ENCODE peak calls at places on chromosomes 16 and 17, in eight cellular contexts. T is fibroblast of the aortic adventitia, J is hepatocyte, C is H9, H is A549, X is fibroblast of pulmonary artery, K is nephron progenitor cell, W is brain microvascular endothelial cell. Y is an unnamed sample.

GRCh38 chr17:379531-380200 is 27.1 kb upstream of the RPH3AL start:
- DNase-seq in T (no peak), J (no peak), C (no peak), H (no peak), X (no peak), K (no peak), W (no peak), Y (no peak)

GRCh38 chr17:4120332-4120731 is 22.5 kb downstream of the ZZEF1 start:
- DNase-seq in T (no peak), J (no peak), C (no peak), H (no peak), X (no peak), K (no peak), W (no peak), Y (no peak)

GRCh38 chr17:81429813-81430510 is 34.7 kb downstream of the BAHCC1 start:
- DNase-seq in T (peak), J (peak), C (no peak), H (no peak), X (peak), K (no peak), W (no peak), Y (no peak)

GRCh38 chr17:4184811-4185210 is 41.8 kb downstream of the CYB5D2 start:
- DNase-seq in T (no peak), J (no peak), C (no peak), H (no peak), X (no peak), K (no peak), W (no peak), Y (no peak)

GRCh38 chr16:17374668-17375255 is 96.0 kb downstream of the XYLT1 start:
- DNase-seq in T (no peak), J (no peak), C (no peak), H (no peak), X (no peak), K (no peak), W (no peak), Y (no peak)

GRCh38 chr17:74633261-74633783 is 9.8 kb upstream of the CD300E start:
- DNase-seq in T (no peak), J (no peak), C (no peak), H (no peak), X (no peak), K (peak), W (no peak), Y (no peak)

GRCh38 chr16:8660841-8661301 is 13.5 kb upstream of the ABAT start:
- DNase-seq in T (peak), J (peak), C (peak), H (peak), X (peak), K (peak), W (peak), Y (peak)

GRCh38 chr16:48522041-48522440 is 87.9 kb downstream of the N4BP1 start:
- DNase-seq in T (no peak), J (no peak), C (no peak), H (no peak), X (no peak), K (no peak), W (no peak), Y (no peak)

GRCh38 chr17:8475820-8476219 is 40.1 kb downstream of the NDEL1 start:
- DNase-seq in T (no peak), J (no peak), C (no peak), H (no peak), X (no peak), K (no peak), W (no peak), Y (no peak)

GRCh38 chr17:64064331-64064730 is 43.9 kb upstream of the ICAM2 start:
- DNase-seq in T (no peak), J (peak), C (no peak), H (no peak), X (no peak), K (no peak), W (no peak), Y (no peak)
- TF ChIP-seq CTCF in T (no peak), J (no peak), C (no peak), H (no peak), X (no peak), K (no peak), W (no peak), Y (no peak)

GRCh38 chr17:77478899-77479298 is 338.1 kb downstream of the SEC14L1 start:
- DNase-seq in T (no peak), J (no peak), C (no peak), H (no peak), X (no peak), K (no peak), W (no peak), Y (no peak)
- TF ChIP-seq CTCF in T (no peak), J (no peak), C (no peak), H (no peak), X (no peak), K (no peak), W (no peak), Y (no peak)

GRCh38 chr17:49204521-49204920 is 5.9 kb downstream of the GNGT2 start:
- DNase-seq in T (no peak), J (no peak), C (no peak), H (no peak), X (no peak), K (no peak), W (no peak), Y (no peak)
- TF ChIP-seq CTCF in T (no peak), J (no peak), C (no peak), H (no peak), X (no peak), K (no peak), W (no peak), Y (no peak)

GRCh38 chr17:79844869-79845600 is 5.8 kb upstream of the CBX4 start:
- DNase-seq in T (peak), J (peak), C (peak), H (peak), X (no peak), K (peak), W (no peak), Y (no peak)
- TF ChIP-seq CTCF in T (peak), J (peak), C (peak), H (peak), X (peak), K (peak), W (peak), Y (peak)

DNA sequence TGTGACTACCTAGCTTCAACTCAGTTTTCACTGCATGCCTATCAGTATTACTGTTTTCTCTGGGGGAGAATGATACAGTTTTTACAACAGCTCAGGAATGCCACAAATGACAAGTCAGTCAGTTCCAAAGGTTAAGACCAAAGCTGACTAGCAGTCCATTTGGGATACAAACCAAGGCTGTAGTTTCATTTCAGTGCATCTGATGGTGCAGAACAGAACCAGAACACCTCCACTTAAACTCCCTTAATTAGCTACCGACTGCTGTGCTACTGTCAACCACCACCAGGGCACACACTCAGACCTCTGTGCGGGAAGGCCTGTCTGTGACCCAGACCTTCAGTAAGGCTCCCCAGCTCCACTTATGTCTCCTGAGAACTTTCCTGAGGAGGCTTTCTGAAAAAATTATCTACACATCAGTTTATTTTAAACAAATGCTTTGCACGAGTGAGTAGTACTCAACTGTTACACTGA is 20.4 kb downstream of the NFE2L1 start:
- DNase-seq in T (peak), J (peak), C (peak), H (peak), X (peak), K (no peak), W (peak), Y (peak)
- TF ChIP-seq CTCF in T (peak), J (peak), C (peak), H (no peak), X (peak), K (peak), W (peak), Y (peak)

GRCh38 chr16:50068550-50068949 is 2.8 kb downstream of the HEATR3 start:
- DNase-seq in T (peak), J (no peak), C (no peak), H (no peak), X (peak), K (no peak), W (peak), Y (peak)

GRCh38 chr16:50066482-50067289 is 916 bp downstream of the HEATR3 start:
- DNase-seq in T (no peak), J (no peak), C (no peak), H (no peak), X (no peak), K (no peak), W (no peak), Y (no peak)

GRCh38 chr16:50065624-50066481 is at the start of gene HEATR3:
- DNase-seq in T (peak), J (peak), C (peak), H (peak), X (peak), K (peak), W (peak), Y (peak)

GRCh38 chr16:50069060-50069459 is 3.3 kb downstream of the HEATR3 start:
- DNase-seq in T (no peak), J (no peak), C (no peak), H (no peak), X (no peak), K (no peak), W (no peak), Y (no peak)

GRCh38 chr16:50067290-50067853 is 1.6 kb downstream of the HEATR3 start:
- DNase-seq in T (peak), J (peak), C (no peak), H (peak), X (peak), K (peak), W (peak), Y (peak)
- TF ChIP-seq CTCF in T (peak), J (peak), C (peak), H (peak), X (peak), K (peak), W (peak), Y (peak)

GRCh38 chr17:43365356-43365755 is 33.4 kb upstream of the ARL4D start:
- DNase-seq in T (no peak), J (no peak), C (no peak), H (no peak), X (no peak), K (no peak), W (no peak), Y (peak)
- TF ChIP-seq CTCF in T (peak), J (no peak), C (peak), H (no peak), X (peak), K (peak), W (peak), Y (no peak)

GRCh38 chr16:57452021-57452420 is 4.7 kb downstream of the COQ9 start:
- DNase-seq in T (no peak), J (no peak), C (no peak), H (no peak), X (no peak), K (no peak), W (no peak), Y (no peak)

GRCh38 chr16:57445510-57445909 is 1.7 kb downstream of the CIAPIN1 start:
- DNase-seq in T (no peak), J (no peak), C (no peak), H (no peak), X (no peak), K (no peak), W (no peak), Y (no peak)

GRCh38 chr16:57444711-57445110 is 2.5 kb downstream of the CIAPIN1 start:
- DNase-seq in T (peak), J (no peak), C (no peak), H (no peak), X (peak), K (no peak), W (peak), Y (peak)

GRCh38 chr16:57446530-57447141 is 549 bp downstream of the CIAPIN1 start:
- DNase-seq in T (peak), J (peak), C (no peak), H (peak), X (peak), K (no peak), W (peak), Y (no peak)

DNA sequence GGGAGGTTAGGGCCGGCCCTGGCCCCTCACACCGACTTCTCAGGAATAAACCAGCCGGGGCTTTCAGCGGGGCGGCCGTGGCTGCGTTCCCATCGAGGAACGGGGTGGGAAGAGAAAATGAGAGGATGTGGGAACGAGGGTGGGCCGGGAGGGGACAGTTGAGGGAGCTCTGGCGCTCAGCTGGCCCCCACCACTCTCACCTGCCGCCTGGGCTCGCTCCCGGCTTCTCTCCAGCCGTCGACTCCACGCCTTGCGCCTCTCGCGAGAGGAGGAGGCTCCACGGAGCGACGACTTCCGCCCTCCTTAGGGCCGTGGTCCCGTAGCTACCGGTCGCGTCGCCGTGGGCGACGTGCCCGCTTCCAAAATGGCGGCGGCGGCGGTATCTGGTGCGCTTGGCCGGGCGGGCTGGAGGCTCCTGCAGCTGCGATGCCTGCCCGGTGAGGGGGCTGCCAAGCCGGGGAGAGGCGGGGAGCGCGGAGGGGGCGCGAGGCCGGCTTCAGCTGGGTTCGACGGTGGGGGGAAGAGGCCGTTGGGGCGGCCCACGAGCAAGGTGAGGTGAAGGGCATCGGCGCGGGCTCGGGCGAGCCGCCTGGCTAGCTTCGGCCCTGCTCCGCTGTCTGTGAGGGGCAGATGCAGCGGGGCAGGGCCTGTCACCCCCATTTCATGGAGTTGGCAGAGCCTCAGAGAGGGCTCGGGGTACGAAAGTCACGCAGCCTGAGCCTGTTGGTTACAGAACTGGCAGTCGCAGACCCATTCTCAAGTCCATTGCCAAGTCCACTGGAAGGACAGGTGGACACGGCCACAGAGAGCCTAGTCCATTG is at the start of the genes CIAPIN1 and COQ9:
- DNase-seq in T (peak), J (peak), C (peak), H (peak), X (peak), K (peak), W (peak), Y (peak)
- TF ChIP-seq CTCF in T (no peak), J (no peak), C (no peak), H (no peak), X (no peak), K (no peak), W (no peak), Y (no peak)

Y was measured in foreskin fibroblast.